ENCODE peak calls at places on chromosome 18, in four cellular contexts. W, I, M and U are unnamed samples.

GRCh38 chr18:79681484-79682387 is 2.1 kb downstream of the CTDP1 start:
- DNase-seq in W (peak; percentile 15), I (peak; percentile 24), M (no peak), U (no peak)

GRCh38 chr18:57209697-57210096 is 62.8 kb downstream of the BOD1L2 start:
- DNase-seq in W (no peak), I (no peak), M (no peak), U (no peak)

GRCh38 chr18:40577255-40577654 is 1377.8 kb upstream of the PIK3C3 start:
- DNase-seq in W (no peak), I (no peak), M (no peak), U (peak; percentile 3)

GRCh38 chr18:7157760-7158159 is 40.2 kb upstream of the LAMA1 start:
- DNase-seq in W (no peak), I (no peak), M (no peak), U (no peak)

GRCh38 chr18:45657357-45658335 is 42.4 kb downstream of the SLC14A2 start:
- DNase-seq in W (peak; percentile 53), I (no peak), M (no peak), U (peak; percentile 48)

GRCh38 chr18:43129946-43130523 is 14.6 kb upstream of the RIT2 start:
- DNase-seq in W (no peak), I (no peak), M (peak; percentile 43), U (no peak)

GRCh38 chr18:60452424-60452823 is 79.8 kb upstream of the MC4R start:
- DNase-seq in W (peak; percentile 20), I (no peak), M (no peak), U (peak; percentile 17)

GRCh38 chr18:31102941-31103340 is 720 bp upstream of the DSC2 start:
- DNase-seq in W (peak; percentile 45), I (no peak), M (no peak), U (no peak)

GRCh38 chr18:23380817-23381216 is 72.3 kb upstream of the RIOK3 start:
- DNase-seq in W (no peak), I (no peak), M (no peak), U (no peak)

GRCh38 chr18:44654555-44654954 is 26.1 kb upstream of the SETBP1 start:
- DNase-seq in W (peak; percentile 83), I (no peak), M (no peak), U (peak; percentile 65)

GRCh38 chr18:49988101-49988500 is 174.8 kb upstream of the ACAA2 start:
- DNase-seq in W (no peak), I (no peak), M (no peak), U (no peak)

GRCh38 chr18:36673452-36673851 is 155.3 kb downstream of the TPGS2 start:
- DNase-seq in W (no peak), I (no peak), M (no peak), U (no peak)

GRCh38 chr18:48838921-48839818 is 111.6 kb downstream of the SMAD7 start:
- DNase-seq in W (peak; percentile 51), I (no peak), M (no peak), U (peak; percentile 92)

GRCh38 chr18:29164020-29164706 is 987.2 kb upstream of the CDH2 start:
- DNase-seq in W (peak; percentile 96), I (no peak), M (no peak), U (peak; percentile 97)

GRCh38 chr18:57390044-57390443 is 37.7 kb downstream of the ST8SIA3 start:
- DNase-seq in W (no peak), I (no peak), M (no peak), U (no peak)

GRCh38 chr18:5237083-5237722 is 40.1 kb upstream of the AKAIN1 start:
- DNase-seq in W (peak; percentile 2), I (no peak), M (no peak), U (no peak)

GRCh38 chr18:22173928-22174301 is 4.5 kb downstream of the GATA6 start:
- DNase-seq in W (no peak), I (no peak), M (no peak), U (no peak)

GRCh38 chr18:45008694-45009372 is 328.1 kb downstream of the SETBP1 start:
- DNase-seq in W (no peak), I (no peak), M (no peak), U (no peak)

GRCh38 chr18:78666666-78667335 is 312.8 kb upstream of the SALL3 start:
- DNase-seq in W (no peak), I (no peak), M (no peak), U (no peak)

GRCh38 chr18:13613099-13613498 is 113.3 kb downstream of the FAM210A start:
- DNase-seq in W (no peak), I (no peak), M (no peak), U (no peak)

GRCh38 chr18:26614374-26614773 is 66.0 kb upstream of the KCTD1 start:
- DNase-seq in W (no peak), I (no peak), M (no peak), U (no peak)

GRCh38 chr18:68623342-68623741 is 91.6 kb downstream of the TMX3 start:
- DNase-seq in W (peak; percentile 78), I (no peak), M (peak; percentile 48), U (peak; percentile 79)

GRCh38 chr18:11040823-11041712 is 108.3 kb downstream of the PIEZO2 start:
- DNase-seq in W (peak; percentile 65), I (no peak), M (peak; percentile 23), U (peak; percentile 44)

GRCh38 chr18:28767201-28767600 is 590.3 kb upstream of the CDH2 start:
- DNase-seq in W (no peak), I (no peak), M (no peak), U (peak; percentile 33)

GRCh38 chr18:6731197-6731596 is 1.7 kb downstream of the ARHGAP28 start:
- DNase-seq in W (peak; percentile 84), I (no peak), M (no peak), U (no peak)

GRCh38 chr18:36412778-36413177 is 115.3 kb downstream of the FHOD3 start:
- DNase-seq in W (peak; percentile 44), I (no peak), M (no peak), U (peak; percentile 69)

GRCh38 chr18:55265916-55266488 is 306.7 kb upstream of the CCDC68 start:
- DNase-seq in W (peak; percentile 67), I (no peak), M (no peak), U (peak; percentile 79)

GRCh38 chr18:56715121-56715520 is 64.0 kb downstream of the WDR7 start:
- DNase-seq in W (no peak), I (no peak), M (no peak), U (no peak)

GRCh38 chr18:50606609-50607008 is 46.7 kb downstream of the MAPK4 start:
- DNase-seq in W (no peak), I (no peak), M (no peak), U (no peak)

GRCh38 chr18:47997338-47997780 is 66.9 kb upstream of the SMAD2 start:
- DNase-seq in W (no peak), I (no peak), M (no peak), U (peak; percentile 38)

GRCh38 chr18:26307161-26307773 is 81.0 kb downstream of the TAF4B start:
- DNase-seq in W (peak; percentile 75), I (no peak), M (peak; percentile 28), U (peak; percentile 65)

GRCh38 chr18:78199002-78199401 is 780.6 kb upstream of the SALL3 start:
- DNase-seq in W (no peak), I (no peak), M (no peak), U (no peak)

GRCh38 chr18:45998244-45998643 is 31.1 kb upstream of the EPG5 start:
- DNase-seq in W (no peak), I (no peak), M (no peak), U (no peak)

GRCh38 chr18:22683196-22683676 is 249.9 kb upstream of the RBBP8 start:
- DNase-seq in W (peak; percentile 96), I (no peak), M (peak; percentile 94), U (peak; percentile 30)

GRCh38 chr18:24731981-24732380 is 271.5 kb downstream of the HRH4 start:
- DNase-seq in W (peak; percentile 49), I (no peak), M (no peak), U (peak; percentile 8)

GRCh38 chr18:48948112-48949050 is 2.4 kb downstream of the SMAD7 start:
- DNase-seq in W (peak; percentile 20), I (no peak), M (peak; percentile 63), U (peak; percentile 88)

GRCh38 chr18:28065031-28065792 is 111.7 kb downstream of the CDH2 start:
- DNase-seq in W (peak; percentile 54), I (no peak), M (no peak), U (peak; percentile 86)

GRCh38 chr18:36187138-36187825 is at the start of gene MOCOS:
- DNase-seq in W (peak; percentile 55), I (no peak), M (no peak), U (peak; percentile 74)